ENCODE peak calls at places on chromosome 17, in four cellular contexts. U, V, O and W are unnamed samples. For H3K4me1 and H3K27me3, the result is how much of the 10 kb centered on the place peaks cover.

GRCh38 chr17:46922804-46923635 is at the start of gene GOSR2:
- DNase-seq in U (peak), V (peak), O (peak), W (peak)

GRCh38 chr17:77455111-77455877 is 314.5 kb downstream of the SEC14L1 start:
- DNase-seq in O (no peak), V (no peak), U (peak), W (no peak)

GRCh38 chr17:64107517-64108235 is 22.3 kb downstream of the ERN1 start:
- DNase-seq in V (no peak), O (no peak), U (no peak), W (no peak)

GRCh38 chr17:46818319-46818928 is at the start of gene WNT3:
- DNase-seq in O (no peak), U (no peak), V (no peak), W (peak)

GRCh38 chr17:81537343-81537855 is 9.2 kb downstream of the FSCN2 start:
- DNase-seq in V (no peak), O (no peak), U (no peak), W (peak)

GRCh38 chr17:4948997-4949320 is 629 bp upstream of the PFN1 start:
- DNase-seq in V (peak), O (peak), U (peak), W (peak)

GRCh38 chr17:64983708-64984107 is 64.4 kb upstream of the LRRC37A3 start:
- DNase-seq in V (no peak), O (no peak), U (no peak), W (no peak)

GRCh38 chr17:28792877-28793666 is 49.3 kb downstream of the TRAF4 start:
- DNase-seq in V (no peak), O (peak), U (no peak), W (no peak)

GRCh38 chr17:68351395-68351794 is 60.1 kb downstream of the ARSG start:
- DNase-seq in O (no peak), U (peak), V (no peak), W (peak)

GRCh38 chr17:44385287-44386181 is 3.9 kb downstream of the ITGA2B start:
- DNase-seq in V (peak), U (peak), O (peak), W (peak)

GRCh38 chr17:65293584-65294183 is 156.5 kb downstream of the RGS9 start:
- DNase-seq in U (no peak), O (no peak), V (no peak), W (no peak)

GRCh38 chr17:7956208-7956965 is 24.4 kb downstream of the CNTROB start:
- DNase-seq in U (no peak), O (peak), V (no peak), W (peak)

GRCh38 chr17:31431795-31432658 is 40.6 kb downstream of the RAB11FIP4 start:
- DNase-seq in U (no peak), O (no peak), V (no peak), W (no peak)

GRCh38 chr17:55726440-55726839 is 3.8 kb upstream of the TMEM100 start:
- DNase-seq in O (peak), V (no peak), U (peak), W (peak)

GRCh38 chr17:73841431-73842060 is 197.3 kb upstream of the SDK2 start:
- DNase-seq in V (no peak), O (no peak), U (no peak), W (no peak)

GRCh38 chr17:13749566-13750235 is 148.0 kb upstream of the HS3ST3A1 start:
- DNase-seq in U (no peak), V (no peak), O (no peak), W (no peak)

GRCh38 chr17:40345161-40346034 is 19.1 kb downstream of the GJD3 start:
- DNase-seq in V (no peak), U (peak), O (peak), W (peak)

GRCh38 chr17:34167359-34167758 is 87.7 kb upstream of the CCL2 start:
- DNase-seq in U (no peak), O (no peak), V (no peak), W (no peak)

GRCh38 chr17:6239237-6239798 is 169.1 kb downstream of the WSCD1 start:
- DNase-seq in U (no peak), V (no peak), O (peak), W (no peak)

GRCh38 chr17:73365934-73366623 is 54.3 kb upstream of the CDC42EP4 start:
- DNase-seq in V (no peak), O (no peak), U (no peak), W (no peak)

GRCh38 chr17:55157165-55157564 is 107.6 kb upstream of the HLF start:
- DNase-seq in V (no peak), U (peak), O (no peak), W (no peak)

GRCh38 chr17:39979021-39979660 is 1.5 kb upstream of the PSMD3 start:
- DNase-seq in U (peak), V (no peak), O (no peak), W (no peak)

GRCh38 chr17:82691714-82692113 is 6.8 kb downstream of the RAB40B start:
- DNase-seq in U (no peak), O (no peak), V (no peak), W (no peak)

GRCh38 chr17:9760336-9760735 is 31.1 kb downstream of the DHRS7C start:
- DNase-seq in U (no peak), V (no peak), O (no peak), W (no peak)

GRCh38 chr17:81500026-81500425 is 12.6 kb downstream of the ACTG1 start:
- DNase-seq in V (no peak), O (no peak), U (no peak), W (no peak)

GRCh38 chr17:3553419-3554401 is 3.9 kb downstream of the TRPV3 start:
- DNase-seq in V (no peak), O (no peak), U (no peak), W (no peak)

GRCh38 chr17:47730681-47731080 is 2.4 kb upstream of the TBX21 start:
- DNase-seq in U (no peak), O (no peak), V (no peak), W (no peak)

GRCh38 chr17:69525920-69526841 is 111.7 kb downstream of the MAP2K6 start:
- DNase-seq in O (peak), V (peak), U (peak), W (peak)

GRCh38 chr17:80474231-80474932 is 2.0 kb downstream of the NPTX1 start:
- DNase-seq in U (no peak), V (no peak), O (peak), W (no peak)

GRCh38 chr17:40086150-40087044 is 14.0 kb downstream of the NR1D1 start:
- DNase-seq in U (no peak), V (no peak), O (peak), W (peak)

GRCh38 chr17:60392845-60393702 is 1.1 kb upstream of the USP32 start:
- DNase-seq in O (peak), V (no peak), U (peak), W (peak)

GRCh38 chr17:15287533-15288267 is 22.6 kb upstream of the PMP22 start:
- DNase-seq in O (no peak), V (no peak), U (peak), W (peak)

GRCh38 chr17:1035546-1036170 is 38.7 kb downstream of the TIMM22 start:
- DNase-seq in O (no peak), V (no peak), U (no peak), W (no peak)

GRCh38 chr17:5055543-5055942 is 20.3 kb upstream of the SLC52A1 start:
- DNase-seq in V (no peak), O (no peak), U (no peak), W (no peak)

DNA sequence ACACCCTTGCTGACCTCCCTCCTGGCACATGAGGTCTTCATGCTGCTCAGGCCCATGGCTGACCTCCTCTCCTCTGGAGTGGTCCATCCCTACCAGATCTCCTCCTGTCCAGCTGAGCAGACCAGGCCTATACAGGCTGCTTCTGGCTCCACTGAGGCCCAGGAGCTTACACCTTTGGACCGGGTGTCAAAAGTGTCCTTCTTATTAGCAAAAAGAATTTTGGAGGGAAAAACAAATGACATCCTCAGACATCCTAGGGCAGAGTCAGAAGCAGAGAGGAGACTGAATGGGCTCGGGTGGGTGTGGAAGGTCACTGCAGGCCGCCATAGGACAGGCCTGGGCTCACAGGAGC is 38.1 kb downstream of the WSB1 start:
- DNase-seq in V (no peak), U (no peak), O (no peak), W (no peak)
- H3K4me3 ChIP-seq in V (peak), U (no peak), O (no peak), W (no peak)

DNA sequence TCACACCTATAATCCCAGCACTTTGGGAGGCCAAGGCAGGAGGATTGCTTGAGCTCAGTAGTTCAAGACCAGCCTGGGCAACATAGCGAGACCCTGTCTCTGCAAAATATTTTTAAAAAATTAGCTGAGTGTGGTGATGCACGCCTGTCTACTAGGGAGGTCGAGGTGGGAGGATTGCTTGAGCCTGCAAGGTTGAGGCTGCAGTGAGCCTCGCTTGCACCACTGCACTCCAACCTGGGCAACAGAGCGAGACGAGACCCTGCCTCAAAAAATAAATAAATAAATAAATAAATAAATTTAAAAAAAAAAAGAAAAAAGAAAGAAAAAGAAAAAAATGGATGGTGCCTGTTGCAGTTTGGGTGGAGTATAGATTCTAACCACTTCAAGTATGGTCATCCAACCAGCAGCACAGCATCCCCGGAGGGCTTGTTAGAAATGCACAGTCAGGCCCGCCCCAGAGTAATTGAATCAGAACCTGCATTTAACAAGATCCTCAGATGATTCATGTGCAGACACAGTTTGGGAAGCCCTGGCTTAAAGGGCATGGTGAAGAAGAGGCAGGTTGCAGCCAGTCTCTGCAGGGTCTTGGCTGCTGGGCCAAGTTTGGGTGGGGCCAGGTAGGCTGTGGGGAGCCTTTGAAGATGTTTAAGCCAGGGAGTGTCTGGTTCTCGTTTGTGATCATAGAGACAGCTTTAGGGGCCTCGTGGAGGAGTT is 40.8 kb downstream of the MRC2 start:
- DNase-seq in U (no peak), O (no peak), V (no peak), W (no peak)
- H3K4me1 ChIP-seq in U (under half), O (under half), V (under half), W (under half)

GRCh38 chr17:74852237-74853047 is 7.2 kb downstream of the GRIN2C start:
- DNase-seq in U (no peak), V (no peak), O (no peak), W (peak)
- H3K27me3 ChIP-seq in U (under half), V (half or more), O (under half), W (under half)

DNA sequence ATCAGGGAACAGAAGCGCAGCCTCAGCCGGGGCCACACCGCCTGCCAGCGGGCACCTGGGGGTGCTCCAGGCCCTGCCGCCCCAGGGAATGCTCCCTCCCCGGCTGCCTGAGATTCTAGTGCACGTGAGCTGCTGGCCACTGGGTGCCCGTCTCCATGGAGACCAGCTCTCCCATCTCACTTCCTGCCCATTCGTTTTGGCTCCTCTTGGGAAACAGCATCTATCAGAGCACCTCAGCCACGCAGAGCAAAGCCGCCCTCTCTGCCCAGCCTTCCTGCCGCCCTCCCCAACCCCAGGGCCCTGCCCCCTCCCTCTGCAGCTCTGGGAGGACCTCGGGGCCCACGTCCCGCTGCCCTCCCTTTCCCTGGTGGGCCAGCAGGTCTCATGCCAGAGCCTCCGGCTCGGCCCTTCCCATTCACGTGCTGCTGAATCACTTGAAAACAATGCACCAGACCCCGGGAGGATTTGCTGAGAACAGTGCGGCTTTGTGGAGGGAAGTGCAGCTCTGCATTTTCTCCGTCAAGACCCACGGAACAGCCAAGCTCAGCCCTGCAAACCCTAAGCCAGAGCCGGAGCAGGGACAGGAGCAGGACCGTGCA is 19.4 kb downstream of the CEP295NL start:
- DNase-seq in V (peak), U (peak), O (peak), W (peak)
- H3K4me3 ChIP-seq in V (peak), U (peak), O (no peak), W (no peak)

GRCh38 chr17:21302711-21303425 is 18.4 kb downstream of the MAP2K3 start:
- DNase-seq in V (no peak), U (no peak), O (peak), W (peak)
- H3K4me1 ChIP-seq in V (under half), U (under half), O (under half), W (under half)

GRCh38 chr17:36707904-36708303 is 106.5 kb downstream of the MRM1 start:
- DNase-seq in U (no peak), V (no peak), O (no peak), W (no peak)

GRCh38 chr17:36706437-36706731 is 105.0 kb downstream of the MRM1 start:
- DNase-seq in O (no peak), U (no peak), V (no peak), W (no peak)

GRCh38 chr17:36697907-36698526 is 96.6 kb downstream of the MRM1 start:
- DNase-seq in V (no peak), O (no peak), U (no peak), W (no peak)

GRCh38 chr17:36705651-36706436 is 104.5 kb downstream of the MRM1 start:
- DNase-seq in U (peak), O (peak), V (no peak), W (no peak)

GRCh38 chr17:36703860-36704266 is 102.5 kb downstream of the MRM1 start:
- DNase-seq in V (no peak), O (peak), U (peak), W (peak)
- H3K27me3 ChIP-seq in V (under half), O (under half), U (under half), W (under half)

GRCh38 chr17:57782051-57782490 is 37.0 kb upstream of the CCDC182 start:
- DNase-seq in O (peak), V (no peak), U (no peak), W (peak)

GRCh38 chr17:57783338-57783742 is 38.2 kb upstream of the CCDC182 start:
- DNase-seq in V (no peak), O (peak), U (no peak), W (peak)

GRCh38 chr17:57784226-57784895 is 39.3 kb upstream of the CCDC182 start:
- DNase-seq in V (no peak), O (no peak), U (no peak), W (no peak)

GRCh38 chr17:57782642-57783337 is 37.7 kb upstream of the CCDC182 start:
- DNase-seq in V (no peak), U (no peak), O (no peak), W (no peak)

DNA sequence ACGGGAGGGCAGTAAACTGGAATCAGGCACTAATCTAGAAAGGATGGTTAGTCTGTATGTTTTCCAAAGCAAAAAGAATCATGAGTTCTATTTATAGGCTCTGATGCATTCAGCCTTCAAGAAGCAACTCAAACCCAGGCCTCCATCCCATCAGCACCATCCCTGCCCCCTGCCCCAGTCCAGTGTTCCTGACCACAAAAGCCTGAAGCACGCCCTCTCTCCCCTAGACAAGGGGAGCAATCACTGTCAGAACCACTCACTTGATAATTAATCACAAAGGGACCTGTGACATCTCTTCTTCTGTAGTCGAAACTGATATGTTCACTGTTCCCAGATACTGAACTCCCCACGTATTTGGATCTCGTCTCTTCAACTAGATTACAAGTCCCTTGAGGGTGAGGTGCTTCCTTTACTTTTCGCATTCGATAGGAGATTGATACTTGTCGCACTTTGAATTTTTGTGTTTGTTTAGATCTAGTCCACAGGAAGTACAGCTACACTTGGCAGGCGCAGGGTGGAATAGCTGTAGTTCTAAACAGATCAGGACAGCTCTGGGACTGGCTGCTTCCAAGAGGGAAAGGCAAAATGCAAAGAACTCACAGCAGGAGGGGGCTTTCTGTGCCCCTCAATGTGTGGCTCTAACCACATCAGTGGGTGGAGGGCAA is 36.4 kb upstream of the CCDC182 start:
- DNase-seq in O (peak), U (no peak), V (no peak), W (no peak)
- H3K4me3 ChIP-seq in O (no peak), U (no peak), V (no peak), W (no peak)

GRCh38 chr17:17840751-17841591 is 4.2 kb upstream of the SREBF1 start:
- DNase-seq in O (peak), U (peak), V (peak), W (no peak)

GRCh38 chr17:17841620-17842025 is 4.8 kb upstream of the SREBF1 start:
- DNase-seq in V (no peak), U (no peak), O (no peak), W (peak)

GRCh38 chr17:17837966-17838962 is 1.5 kb upstream of the SREBF1 start:
- DNase-seq in V (peak), O (peak), U (no peak), W (peak)

GRCh38 chr17:17842111-17842876 is 5.5 kb upstream of the SREBF1 start:
- DNase-seq in U (no peak), V (no peak), O (no peak), W (no peak)

GRCh38 chr17:17839792-17840707 is 3.3 kb upstream of the SREBF1 start:
- DNase-seq in O (peak), U (peak), V (peak), W (peak)
- H3K4me1 ChIP-seq in O (under half), U (under half), V (half or more), W (under half)

GRCh38 chr17:32933881-32934280 is 5.9 kb downstream of the TMEM98 start:
- DNase-seq in O (no peak), U (no peak), V (no peak), W (no peak)
- H3K27me3 ChIP-seq in O (under half), U (under half), V (half or more), W (under half)